ENCODE peak calls at places on chromosomes 11 and 22, in five cellular contexts. One of them, this sample, is unnamed.

GRCh38 chr22:32577591-32577990 is 103.0 kb downstream of the FBXO7 start:
- DNase-seq in HepG2: no peak
- DNase-seq in WTC11: no peak
- DNase-seq in HCT116: no peak
- DNase-seq in K562: no peak
- DNase-seq in this sample: no peak

GRCh38 chr22:17580461-17581031 is 17.2 kb downstream of the SLC25A18 start:
- DNase-seq in HepG2: peak
- DNase-seq in K562: peak
- DNase-seq in WTC11: peak
- DNase-seq in HCT116: no peak
- DNase-seq in this sample: peak

GRCh38 chr22:47411006-47411405 is 648.6 kb downstream of the TBC1D22A start:
- DNase-seq in HepG2: no peak
- DNase-seq in WTC11: no peak
- DNase-seq in K562: no peak
- DNase-seq in HCT116: no peak
- DNase-seq in this sample: no peak

GRCh38 chr11:79173615-79174014 is 267.2 kb downstream of the TENM4 start:
- DNase-seq in HCT116: no peak
- DNase-seq in HepG2: no peak
- DNase-seq in K562: no peak
- DNase-seq in WTC11: no peak
- DNase-seq in this sample: no peak

GRCh38 chr11:66568124-66568916 is at the start of gene CTSF:
- DNase-seq in HepG2: no peak
- DNase-seq in HCT116: no peak
- DNase-seq in WTC11: peak
- DNase-seq in K562: peak
- DNase-seq in this sample: peak

GRCh38 chr22:47174671-47175111 is 412.2 kb downstream of the TBC1D22A start:
- DNase-seq in WTC11: peak
- DNase-seq in HCT116: no peak
- DNase-seq in K562: no peak
- DNase-seq in HepG2: no peak
- DNase-seq in this sample: no peak

GRCh38 chr11:2140411-2141400 is 1.5 kb upstream of the IGF2 start:
- DNase-seq in WTC11: peak
- DNase-seq in HepG2: no peak
- DNase-seq in HCT116: no peak
- DNase-seq in K562: no peak
- DNase-seq in this sample: no peak

GRCh38 chr11:12810497-12810896 is 136.3 kb downstream of the TEAD1 start:
- DNase-seq in WTC11: no peak
- DNase-seq in HCT116: no peak
- DNase-seq in HepG2: no peak
- DNase-seq in K562: peak
- DNase-seq in this sample: no peak

GRCh38 chr11:44617671-44618461 is 52.4 kb downstream of the CD82 start:
- DNase-seq in HCT116: no peak
- DNase-seq in K562: no peak
- DNase-seq in WTC11: no peak
- DNase-seq in HepG2: no peak
- DNase-seq in this sample: no peak

GRCh38 chr22:21766933-21767462 is 31.4 kb upstream of the YPEL1 start:
- DNase-seq in K562: no peak
- DNase-seq in HCT116: no peak
- DNase-seq in WTC11: no peak
- DNase-seq in HepG2: no peak
- DNase-seq in this sample: no peak

GRCh38 chr11:64874308-64874707 is 4.1 kb downstream of the EHD1 start:
- DNase-seq in HepG2: no peak
- DNase-seq in HCT116: no peak
- DNase-seq in WTC11: no peak
- DNase-seq in K562: no peak
- DNase-seq in this sample: no peak

GRCh38 chr11:122207921-122208764 is 92.1 kb upstream of the BLID start:
- DNase-seq in K562: no peak
- DNase-seq in WTC11: no peak
- DNase-seq in HepG2: no peak
- DNase-seq in HCT116: no peak
- DNase-seq in this sample: no peak

GRCh38 chr22:42347281-42347824 is 76.9 kb upstream of the TCF20 start:
- DNase-seq in WTC11: no peak
- DNase-seq in HepG2: no peak
- DNase-seq in HCT116: no peak
- DNase-seq in K562: no peak
- DNase-seq in this sample: no peak

GRCh38 chr11:59191899-59192298 is 20.0 kb downstream of the DTX4 start:
- DNase-seq in WTC11: no peak
- DNase-seq in HepG2: no peak
- DNase-seq in K562: no peak
- DNase-seq in HCT116: no peak
- DNase-seq in this sample: no peak

GRCh38 chr22:33354928-33355327 is 296.7 kb upstream of the SYN3 start:
- DNase-seq in K562: no peak
- DNase-seq in HepG2: no peak
- DNase-seq in HCT116: no peak
- DNase-seq in WTC11: no peak
- DNase-seq in this sample: no peak

GRCh38 chr22:22125028-22125578 is 119.5 kb upstream of the VPREB1 start:
- DNase-seq in HepG2: no peak
- DNase-seq in K562: no peak
- DNase-seq in HCT116: no peak
- DNase-seq in WTC11: no peak
- DNase-seq in this sample: no peak

GRCh38 chr11:101863361-101863760 is 51.4 kb upstream of the CEP126 start:
- DNase-seq in K562: no peak
- DNase-seq in HCT116: no peak
- DNase-seq in HepG2: no peak
- DNase-seq in WTC11: no peak
- DNase-seq in this sample: no peak

GRCh38 chr11:129880311-129880710 is 15.1 kb downstream of the NFRKB start:
- DNase-seq in HepG2: no peak
- DNase-seq in WTC11: no peak
- DNase-seq in HCT116: no peak
- DNase-seq in K562: no peak
- DNase-seq in this sample: no peak

GRCh38 chr11:33307984-33308383 is 50.8 kb downstream of the HIPK3 start:
- DNase-seq in WTC11: no peak
- DNase-seq in HepG2: no peak
- DNase-seq in K562: no peak
- DNase-seq in HCT116: no peak
- DNase-seq in this sample: no peak

GRCh38 chr22:46349681-46350080 is 14.2 kb downstream of the TRMU start:
- DNase-seq in K562: no peak
- DNase-seq in WTC11: no peak
- DNase-seq in HepG2: no peak
- DNase-seq in HCT116: no peak
- DNase-seq in this sample: no peak

GRCh38 chr11:119726585-119727522 is 2.1 kb downstream of the NECTIN1 start:
- DNase-seq in HepG2: no peak
- DNase-seq in HCT116: no peak
- DNase-seq in K562: no peak
- DNase-seq in WTC11: peak
- DNase-seq in this sample: no peak

GRCh38 chr11:114621072-114621471 is 25.5 kb upstream of the NXPE4 start:
- DNase-seq in WTC11: no peak
- DNase-seq in HCT116: no peak
- DNase-seq in K562: no peak
- DNase-seq in HepG2: no peak
- DNase-seq in this sample: no peak

GRCh38 chr11:16352707-16353106 is 3.6 kb downstream of the SOX6 start:
- DNase-seq in HepG2: no peak
- DNase-seq in HCT116: no peak
- DNase-seq in WTC11: no peak
- DNase-seq in K562: no peak
- DNase-seq in this sample: no peak

GRCh38 chr11:107182983-107183382 is 164.7 kb upstream of the GUCY1A2 start:
- DNase-seq in K562: no peak
- DNase-seq in HCT116: no peak
- DNase-seq in WTC11: no peak
- DNase-seq in HepG2: no peak
- DNase-seq in this sample: no peak

GRCh38 chr22:47797546-47797945 is 1035.1 kb downstream of the TBC1D22A start:
- DNase-seq in WTC11: no peak
- DNase-seq in HCT116: no peak
- DNase-seq in HepG2: no peak
- DNase-seq in K562: no peak
- DNase-seq in this sample: no peak

GRCh38 chr11:70024036-70024772 is 53.9 kb upstream of the ANO1 start:
- DNase-seq in HepG2: no peak
- DNase-seq in HCT116: no peak
- DNase-seq in K562: no peak
- DNase-seq in WTC11: no peak
- DNase-seq in this sample: no peak
- TF ChIP-seq SP1 in HepG2: no peak
- TF ChIP-seq SP1 in HCT116: no peak
- TF ChIP-seq SP1 in K562: no peak
- TF ChIP-seq SP1 in WTC11: no peak
- TF ChIP-seq SP1 in this sample: no peak

GRCh38 chr11:116642902-116643301 is 129.9 kb downstream of the BUD13 start:
- DNase-seq in HepG2: no peak
- DNase-seq in HCT116: no peak
- DNase-seq in K562: no peak
- DNase-seq in WTC11: no peak
- DNase-seq in this sample: no peak

GRCh38 chr11:116641561-116642045 is 131.2 kb downstream of the BUD13 start:
- DNase-seq in K562: peak
- DNase-seq in WTC11: peak
- DNase-seq in HCT116: peak
- DNase-seq in HepG2: no peak
- DNase-seq in this sample: peak

GRCh38 chr11:116638463-116638862 is 134.3 kb downstream of the BUD13 start:
- DNase-seq in K562: no peak
- DNase-seq in WTC11: no peak
- DNase-seq in HepG2: no peak
- DNase-seq in HCT116: no peak
- DNase-seq in this sample: no peak

GRCh38 chr11:116642481-116642880 is 130.3 kb downstream of the BUD13 start:
- DNase-seq in HepG2: no peak
- DNase-seq in K562: no peak
- DNase-seq in WTC11: no peak
- DNase-seq in HCT116: no peak
- DNase-seq in this sample: no peak

DNA sequence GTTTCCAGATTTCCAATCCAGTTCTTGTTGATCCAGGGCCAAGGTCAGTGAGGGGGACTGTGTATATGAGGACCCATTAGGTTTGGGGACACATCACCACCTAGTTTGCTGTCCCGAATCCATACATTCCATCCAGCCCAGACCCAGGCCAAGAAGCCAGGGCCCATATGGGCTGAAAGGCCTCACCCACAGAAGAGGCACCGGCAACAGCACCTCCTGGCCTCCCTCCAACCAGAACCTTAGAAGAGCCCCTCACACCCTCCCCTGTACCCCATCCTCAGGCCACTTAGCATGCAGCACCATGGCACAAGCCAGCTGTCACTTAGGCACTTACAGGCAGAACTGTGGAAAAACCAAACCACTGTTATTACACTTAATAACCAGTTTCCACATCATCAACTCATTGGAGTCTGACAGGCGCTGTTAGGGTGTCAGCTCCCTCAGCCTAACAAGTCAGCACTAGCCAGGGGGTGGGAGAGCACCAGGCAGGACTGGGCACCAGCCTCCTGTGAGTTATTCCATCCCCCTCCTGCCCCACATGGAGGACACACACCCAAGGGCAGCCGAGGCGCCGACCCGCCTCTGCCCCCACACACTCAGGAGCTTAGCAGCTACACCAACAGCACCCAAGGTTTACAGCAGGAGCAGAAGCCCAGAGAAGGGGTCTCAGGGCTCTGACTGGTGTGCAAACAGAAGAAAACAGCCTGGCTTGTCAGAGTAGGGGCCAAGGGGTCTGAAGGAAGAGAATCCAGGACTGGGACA is 132.0 kb downstream of the BUD13 start:
- DNase-seq in K562: no peak
- DNase-seq in HCT116: no peak
- DNase-seq in HepG2: no peak
- DNase-seq in WTC11: no peak
- DNase-seq in this sample: no peak
- TF ChIP-seq SP1 in K562: no peak
- TF ChIP-seq SP1 in HCT116: no peak
- TF ChIP-seq SP1 in HepG2: no peak
- TF ChIP-seq SP1 in WTC11: no peak
- TF ChIP-seq SP1 in this sample: no peak

GRCh38 chr22:38135133-38135706 is 24.7 kb upstream of the BAIAP2L2 start:
- DNase-seq in K562: no peak
- DNase-seq in WTC11: no peak
- DNase-seq in HepG2: no peak
- DNase-seq in HCT116: peak
- DNase-seq in this sample: no peak
- TF ChIP-seq SP1 in K562: no peak
- TF ChIP-seq SP1 in WTC11: no peak
- TF ChIP-seq SP1 in HepG2: no peak
- TF ChIP-seq SP1 in HCT116: no peak
- TF ChIP-seq SP1 in this sample: no peak

GRCh38 chr22:27598792-27599191 is 202.8 kb downstream of the MN1 start:
- DNase-seq in WTC11: no peak
- DNase-seq in HCT116: no peak
- DNase-seq in K562: no peak
- DNase-seq in HepG2: no peak
- DNase-seq in this sample: no peak

GRCh38 chr22:27594474-27595134 is 207.0 kb downstream of the MN1 start:
- DNase-seq in K562: peak
- DNase-seq in WTC11: no peak
- DNase-seq in HCT116: no peak
- DNase-seq in HepG2: no peak
- DNase-seq in this sample: no peak

GRCh38 chr22:27601195-27601594 is 200.4 kb downstream of the MN1 start:
- DNase-seq in HCT116: no peak
- DNase-seq in HepG2: no peak
- DNase-seq in WTC11: no peak
- DNase-seq in K562: no peak
- DNase-seq in this sample: no peak

GRCh38 chr22:27596133-27596905 is 205.2 kb downstream of the MN1 start:
- DNase-seq in HepG2: no peak
- DNase-seq in K562: no peak
- DNase-seq in HCT116: no peak
- DNase-seq in WTC11: no peak
- DNase-seq in this sample: no peak

DNA sequence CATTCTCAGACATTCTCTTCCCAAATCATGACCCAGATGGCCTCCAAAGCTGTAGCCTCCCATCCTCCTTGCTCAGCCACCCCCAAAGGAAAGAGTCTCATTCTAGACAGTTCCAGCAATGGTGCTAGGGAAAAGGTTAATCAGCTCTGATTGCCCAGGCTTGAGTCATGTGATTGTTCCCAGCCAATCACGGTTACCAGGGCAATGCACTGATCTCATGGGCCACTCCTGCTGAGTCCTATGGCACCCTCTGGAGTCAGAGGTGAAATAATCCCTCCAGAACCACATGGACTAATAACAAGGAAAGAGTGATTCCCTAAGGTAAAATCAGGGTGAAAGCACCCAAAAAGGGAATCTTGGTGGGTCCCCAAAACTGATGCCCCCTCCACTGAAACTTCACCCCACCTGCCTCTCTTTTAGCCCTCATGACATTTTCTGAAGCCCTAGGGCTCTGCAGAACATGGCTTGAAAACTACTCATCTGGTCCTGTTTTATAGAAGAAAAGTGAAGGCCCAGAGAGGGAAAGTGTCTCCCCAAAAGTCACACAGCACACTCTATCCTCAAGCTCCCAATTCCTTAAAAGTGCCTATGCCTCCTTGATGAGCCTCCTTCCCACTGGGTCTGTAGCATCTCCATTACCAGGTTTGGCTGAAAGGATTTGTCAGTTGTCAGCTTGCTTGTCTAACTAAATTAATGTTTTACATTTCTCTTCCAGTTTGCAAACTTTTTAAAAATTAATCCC is 203.7 kb downstream of the MN1 start:
- DNase-seq in WTC11: no peak
- DNase-seq in HCT116: peak
- DNase-seq in K562: peak
- DNase-seq in HepG2: no peak
- DNase-seq in this sample: peak
- TF ChIP-seq SP1 in WTC11: no peak
- TF ChIP-seq SP1 in HCT116: no peak
- TF ChIP-seq SP1 in K562: no peak
- TF ChIP-seq SP1 in HepG2: no peak
- TF ChIP-seq SP1 in this sample: no peak

This sample was measured in HEK293T.